ENCODE peak calls at places on chromosomes 11 and 22, in nine cellular contexts. Y, Z, W, F, O, B, K, H and G are unnamed samples.

GRCh38 chr22:36413022-36413770 is 25.4 kb upstream of the MYH9 start:
- DNase-seq in Y (peak), Z (no peak), W (no peak), F (no peak), O (peak), B (no peak), K (no peak), H (no peak), G (no peak)

GRCh38 chr22:22213231-22213630 is 31.4 kb upstream of the VPREB1 start:
- DNase-seq in Y (no peak), Z (no peak), W (no peak), F (no peak), O (no peak), B (no peak), K (no peak), H (no peak), G (no peak)

GRCh38 chr11:118792642-118793124 is 1.7 kb upstream of the DDX6 start:
- DNase-seq in Y (peak), Z (peak), W (peak), F (peak), O (peak), B (no peak), K (no peak), H (peak), G (peak)

GRCh38 chr11:62707277-62707771 is at the start of the genes BSCL2 and GNG3:
- DNase-seq in Y (no peak), Z (peak), W (no peak), F (no peak), O (peak), B (no peak), K (no peak), H (no peak), G (no peak)

GRCh38 chr11:33996498-33997454 is 54.8 kb upstream of the CAPRIN1 start:
- DNase-seq in Y (peak), Z (peak), W (peak), F (peak), O (peak), B (peak), K (peak), H (peak), G (peak)

GRCh38 chr22:42625416-42625815 is 10.7 kb upstream of the POLDIP3 start:
- DNase-seq in Y (no peak), Z (no peak), W (no peak), F (no peak), O (no peak), B (no peak), K (no peak), H (no peak), G (no peak)

GRCh38 chr11:82671451-82671850 is 62.2 kb downstream of the FAM181B start:
- DNase-seq in Y (no peak), Z (no peak), W (no peak), F (no peak), O (no peak), B (no peak), K (no peak), H (no peak), G (no peak)

GRCh38 chr11:2574553-2575535 is 125.0 kb downstream of the KCNQ1OT1 start:
- DNase-seq in Y (no peak), Z (peak), W (no peak), F (peak), O (peak), B (peak), K (peak), H (no peak), G (no peak)

GRCh38 chr11:73464347-73464746 is 88.1 kb downstream of the RELT start:
- DNase-seq in Y (no peak), Z (no peak), W (no peak), F (no peak), O (no peak), B (no peak), K (no peak), H (no peak), G (no peak)

GRCh38 chr22:50544746-50545253 is 899 bp upstream of the KLHDC7B start:
- DNase-seq in Y (peak), Z (no peak), W (no peak), F (peak), O (no peak), B (peak), K (peak), H (peak), G (peak)

GRCh38 chr22:39084666-39085065 is 7.6 kb downstream of the APOBEC3G start:
- DNase-seq in Y (no peak), Z (no peak), W (no peak), F (no peak), O (no peak), B (no peak), K (no peak), H (no peak), G (no peak)

GRCh38 chr11:134038897-134039470 is 29.9 kb upstream of the JAM3 start:
- DNase-seq in Y (no peak), Z (no peak), W (no peak), F (no peak), O (no peak), B (no peak), K (no peak), H (no peak), G (no peak)

GRCh38 chr22:20779813-20780148 is 5.9 kb downstream of the SERPIND1 start:
- DNase-seq in Y (peak), Z (no peak), W (no peak), F (no peak), O (no peak), B (no peak), K (no peak), H (no peak), G (no peak)

GRCh38 chr11:95764267-95764898 is 25.2 kb downstream of the FAM76B start:
- DNase-seq in Y (no peak), Z (no peak), W (peak), F (no peak), O (no peak), B (no peak), K (no peak), H (no peak), G (peak)

GRCh38 chr11:93500759-93501158 is 42.4 kb downstream of the SMCO4 start:
- DNase-seq in Y (no peak), Z (no peak), W (no peak), F (no peak), O (no peak), B (no peak), K (no peak), H (no peak), G (no peak)

GRCh38 chr11:75337195-75337654 is 14.2 kb downstream of the ARRB1 start:
- DNase-seq in Y (no peak), Z (no peak), W (peak), F (no peak), O (peak), B (no peak), K (no peak), H (no peak), G (no peak)

GRCh38 chr11:103358251-103358650 is 249.0 kb downstream of the DYNC2H1 start:
- DNase-seq in Y (no peak), Z (no peak), W (peak), F (no peak), O (no peak), B (no peak), K (no peak), H (no peak), G (no peak)

GRCh38 chr11:91664521-91664920 is 560.1 kb upstream of the FAT3 start:
- DNase-seq in Y (no peak), Z (no peak), W (no peak), F (no peak), O (no peak), B (no peak), K (no peak), H (no peak), G (no peak)

GRCh38 chr22:46029574-46030200 is 52.7 kb upstream of the WNT7B start:
- DNase-seq in Y (no peak), Z (peak), W (no peak), F (no peak), O (peak), B (peak), K (peak), H (no peak), G (no peak)
- TF ChIP-seq CTCF in Y (no peak), Z (no peak), W (no peak), F (no peak), O (no peak), B (no peak), K (no peak), H (no peak), G (no peak)

GRCh38 chr22:27724181-27724580 is 77.4 kb downstream of the MN1 start:
- DNase-seq in Y (no peak), Z (no peak), W (no peak), F (no peak), O (no peak), B (no peak), K (no peak), H (no peak), G (no peak)

GRCh38 chr22:27727673-27728451 is 73.7 kb downstream of the MN1 start:
- DNase-seq in Y (no peak), Z (no peak), W (no peak), F (no peak), O (no peak), B (no peak), K (no peak), H (no peak), G (no peak)

GRCh38 chr22:27724706-27725105 is 76.8 kb downstream of the MN1 start:
- DNase-seq in Y (no peak), Z (no peak), W (no peak), F (no peak), O (no peak), B (no peak), K (no peak), H (no peak), G (no peak)

GRCh38 chr22:27726726-27727449 is 74.7 kb downstream of the MN1 start:
- DNase-seq in Y (peak), Z (peak), W (peak), F (peak), O (peak), B (peak), K (no peak), H (no peak), G (no peak)

GRCh38 chr22:27726344-27726725 is 75.2 kb downstream of the MN1 start:
- DNase-seq in Y (no peak), Z (no peak), W (no peak), F (no peak), O (no peak), B (no peak), K (no peak), H (no peak), G (no peak)
- H3K4me3 ChIP-seq in Y (no peak), Z (no peak), W (no peak), F (no peak), O (no peak), B (no peak), K (no peak), H (no peak), G (no peak)

GRCh38 chr11:45180158-45180887 is 33.9 kb downstream of the PRDM11 start:
- DNase-seq in Y (peak), Z (peak), W (peak), F (peak), O (peak), B (peak), K (peak), H (no peak), G (peak)
- TF ChIP-seq CTCF in Y (peak), Z (peak), W (peak), F (peak), O (peak), B (peak), K (peak), H (no peak), G (peak)

DNA sequence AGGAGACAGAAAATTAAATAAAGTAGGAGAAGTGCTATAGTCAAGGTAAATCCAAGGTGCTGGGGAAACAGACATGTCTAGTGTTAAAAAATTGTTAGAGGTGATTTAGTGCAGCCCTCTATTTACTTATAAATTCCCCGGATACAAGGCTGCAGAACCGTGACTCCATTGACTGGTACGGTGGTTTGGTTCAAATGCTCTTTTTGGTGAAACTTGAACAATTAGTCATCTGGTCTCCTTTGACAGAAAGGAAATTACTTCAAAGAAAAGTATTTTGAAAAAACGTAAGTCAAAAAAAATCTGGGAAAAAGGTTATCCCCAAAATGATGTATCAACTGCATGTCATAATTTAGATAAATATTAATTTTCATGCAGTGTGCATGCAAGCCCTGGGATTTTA is 399.2 kb downstream of the CNTN5 start:
- DNase-seq in Y (no peak), Z (no peak), W (no peak), F (no peak), O (no peak), B (no peak), K (no peak), H (no peak), G (no peak)
- H3K4me3 ChIP-seq in Y (no peak), Z (no peak), W (no peak), F (no peak), O (no peak), B (no peak), K (no peak), H (no peak), G (no peak)

GRCh38 chr22:25840883-25841282 is 98.9 kb downstream of the MYO18B start:
- DNase-seq in Y (no peak), Z (no peak), W (no peak), F (no peak), O (no peak), B (no peak), K (no peak), H (no peak), G (peak)
- TF ChIP-seq CTCF in Y (no peak), Z (no peak), W (no peak), F (no peak), O (no peak), B (no peak), K (no peak), H (no peak), G (no peak)

DNA sequence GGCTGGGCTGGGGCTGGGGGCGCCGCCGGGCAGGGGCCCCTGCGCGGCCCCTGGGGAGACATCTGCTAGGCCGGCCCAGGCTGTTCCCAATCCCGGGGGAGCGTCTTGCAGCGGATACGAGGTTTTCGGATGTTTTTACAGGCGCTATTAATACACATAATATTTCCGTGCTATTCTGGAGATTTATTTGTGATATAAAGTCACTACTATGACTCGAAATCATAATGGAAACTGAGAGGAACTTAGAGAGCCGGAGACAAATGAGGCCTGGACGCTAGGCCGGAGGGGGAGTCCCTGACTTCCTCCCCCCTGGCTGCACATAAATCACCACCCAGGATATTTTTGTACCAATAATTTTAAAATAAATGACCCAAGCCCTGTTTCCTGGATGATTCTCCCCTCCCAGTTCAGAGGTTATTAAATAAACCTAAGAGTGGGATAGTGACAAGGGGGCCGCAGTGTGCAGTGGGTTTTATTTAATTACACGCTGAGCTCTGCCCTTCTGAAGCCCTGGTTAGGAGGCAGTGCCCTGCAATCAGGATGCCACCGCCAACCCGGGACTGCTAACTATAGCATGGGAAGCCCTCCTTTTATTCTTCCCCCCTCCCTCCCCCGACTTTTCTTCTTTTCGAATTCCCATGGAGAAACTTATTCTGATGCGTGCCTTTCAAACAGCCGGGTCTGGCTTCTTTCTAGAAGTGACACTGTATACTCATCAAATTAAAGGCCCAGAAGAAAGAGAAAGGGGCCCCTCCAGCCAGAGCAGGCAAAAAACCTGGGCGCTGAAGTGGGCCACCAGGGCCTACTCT is 91.5 kb upstream of the ANO1 start:
- DNase-seq in Y (no peak), Z (no peak), W (no peak), F (no peak), O (no peak), B (peak), K (no peak), H (no peak), G (no peak)
- H3K4me3 ChIP-seq in Y (no peak), Z (peak), W (no peak), F (no peak), O (no peak), B (no peak), K (no peak), H (no peak), G (no peak)